ENCODE peak calls at places on chromosomes 2 and 18, in nine cellular contexts. M is left lung; J is heart left ventricle; P is spleen; A is GM23248; I is CD8-positive, alpha-beta memory T cell; Q is CD4-positive, CD25-positive, alpha-beta regulatory T cell; R is psoas muscle; N is CD4-positive, alpha-beta memory T cell. H is an unnamed sample. For H3K4me1, the result is how much of the 10 kb centered on the place peaks cover.

GRCh38 chr2:42196403-42197267 is 27.5 kb downstream of the EML4 start:
- DNase-seq in M (peak), J (peak), P (no peak), A (peak), I (no peak), Q (peak), R (no peak), N (peak), H (no peak)

GRCh38 chr2:3205845-3206244 is 171.8 kb downstream of the EIPR1 start:
- DNase-seq in M (no peak), J (no peak), P (no peak), A (no peak), I (no peak), Q (no peak), R (no peak), N (no peak), H (no peak)

GRCh38 chr2:30024281-30024680 is 102.9 kb upstream of the ALK start:
- DNase-seq in M (no peak), J (no peak), P (no peak), A (no peak), I (no peak), Q (no peak), R (no peak), N (no peak), H (no peak)

GRCh38 chr2:220473611-220474010 is 846.2 kb downstream of the SLC4A3 start:
- DNase-seq in M (no peak), J (no peak), P (no peak), A (peak), I (no peak), Q (no peak), R (no peak), N (no peak), H (no peak)

GRCh38 chr2:112493048-112493447 is 11.1 kb downstream of the TTL start:
- DNase-seq in M (no peak), J (no peak), P (no peak), A (peak), I (no peak), Q (no peak), R (no peak), N (no peak), H (no peak)

GRCh38 chr2:9525266-9525665 is 30.4 kb downstream of the ADAM17 start:
- DNase-seq in M (no peak), J (no peak), P (no peak), A (no peak), I (no peak), Q (no peak), R (no peak), N (no peak), H (no peak)

GRCh38 chr2:234245945-234246344 is 195.4 kb downstream of the SPP2 start:
- DNase-seq in M (no peak), J (no peak), P (no peak), A (peak), I (no peak), Q (no peak), R (no peak), N (no peak), H (no peak)

GRCh38 chr2:121627525-121628050 is 21.7 kb downstream of the CLASP1 start:
- DNase-seq in M (no peak), J (no peak), P (no peak), A (no peak), I (no peak), Q (no peak), R (no peak), N (no peak), H (no peak)

GRCh38 chr18:53799134-53799533 is 425.3 kb downstream of the MBD2 start:
- DNase-seq in M (no peak), J (no peak), P (no peak), A (peak), I (no peak), Q (no peak), R (no peak), N (no peak), H (no peak)

GRCh38 chr2:96146881-96147592 is 1.8 kb upstream of the DUSP2 start:
- DNase-seq in M (peak), J (peak), P (peak), A (peak), I (peak), Q (no peak), R (no peak), N (no peak), H (peak)

GRCh38 chr2:65579506-65580235 is 147.3 kb upstream of the SPRED2 start:
- DNase-seq in M (no peak), J (no peak), P (peak), A (no peak), I (no peak), Q (no peak), R (no peak), N (no peak), H (no peak)

GRCh38 chr2:168344706-168345105 is 97.3 kb upstream of the STK39 start:
- DNase-seq in M (no peak), J (no peak), P (no peak), A (no peak), I (no peak), Q (no peak), R (no peak), N (no peak), H (no peak)

GRCh38 chr2:105144128-105144940 is 97.2 kb upstream of the GPR45 start:
- DNase-seq in M (no peak), J (no peak), P (no peak), A (peak), I (no peak), Q (no peak), R (no peak), N (no peak), H (no peak)

GRCh38 chr2:188869560-188869959 is 104.6 kb upstream of the COL3A1 start:
- DNase-seq in M (no peak), J (no peak), P (no peak), A (peak), I (no peak), Q (no peak), R (no peak), N (no peak), H (no peak)

GRCh38 chr18:28185121-28185520 is 8.2 kb upstream of the CDH2 start:
- DNase-seq in M (no peak), J (no peak), P (no peak), A (no peak), I (no peak), Q (no peak), R (no peak), N (no peak), H (no peak)

GRCh38 chr2:11213090-11213638 is 57.9 kb downstream of the SLC66A3 start:
- DNase-seq in M (no peak), J (no peak), P (no peak), A (peak), I (no peak), Q (no peak), R (no peak), N (no peak), H (no peak)

GRCh38 chr2:229725716-229726346 is 11.5 kb upstream of the DNER start:
- DNase-seq in M (no peak), J (no peak), P (no peak), A (peak), I (no peak), Q (no peak), R (no peak), N (no peak), H (no peak)

GRCh38 chr2:176642074-176642473 is 372.8 kb downstream of the MTX2 start:
- DNase-seq in M (no peak), J (no peak), P (no peak), A (peak), I (no peak), Q (no peak), R (no peak), N (no peak), H (no peak)

GRCh38 chr2:230762317-230762896 is 49.8 kb downstream of the CAB39 start:
- DNase-seq in M (no peak), J (no peak), P (no peak), A (peak), I (no peak), Q (peak), R (no peak), N (peak), H (no peak)

GRCh38 chr18:80175451-80176235 is 66.6 kb downstream of the ADNP2 start:
- DNase-seq in M (no peak), J (no peak), P (no peak), A (no peak), I (peak), Q (peak), R (no peak), N (peak), H (peak)

GRCh38 chr2:43818761-43819160 is 19.9 kb downstream of the ABCG5 start:
- DNase-seq in M (peak), J (no peak), P (no peak), A (peak), I (no peak), Q (no peak), R (peak), N (no peak), H (no peak)

GRCh38 chr18:75839041-75839440 is 411.5 kb upstream of the SMIM21 start:
- DNase-seq in M (no peak), J (no peak), P (no peak), A (no peak), I (no peak), Q (no peak), R (no peak), N (no peak), H (no peak)

GRCh38 chr18:631560-631959 is 25.9 kb upstream of the TYMS start:
- DNase-seq in M (no peak), J (no peak), P (no peak), A (no peak), I (no peak), Q (no peak), R (no peak), N (no peak), H (no peak)

GRCh38 chr2:203625712-203626111 is 80.7 kb upstream of the CD28 start:
- DNase-seq in M (no peak), J (no peak), P (no peak), A (no peak), I (no peak), Q (no peak), R (no peak), N (no peak), H (no peak)

GRCh38 chr2:156896294-156896693 is 361.2 kb upstream of the GALNT5 start:
- DNase-seq in M (no peak), J (no peak), P (no peak), A (no peak), I (no peak), Q (no peak), R (no peak), N (no peak), H (no peak)

GRCh38 chr2:24482256-24482971 is 8.6 kb upstream of the NCOA1 start:
- DNase-seq in M (no peak), J (no peak), P (no peak), A (peak), I (no peak), Q (no peak), R (no peak), N (no peak), H (no peak)

GRCh38 chr2:43898134-43898957 is 59.6 kb downstream of the ABCG8 start:
- DNase-seq in M (peak), J (no peak), P (no peak), A (no peak), I (no peak), Q (no peak), R (no peak), N (no peak), H (no peak)

GRCh38 chr18:5370332-5370731 is 74.8 kb upstream of the ZBTB14 start:
- DNase-seq in M (no peak), J (no peak), P (no peak), A (peak), I (no peak), Q (no peak), R (no peak), N (no peak), H (no peak)

GRCh38 chr2:168174761-168175160 is 72.6 kb downstream of the STK39 start:
- DNase-seq in M (no peak), J (no peak), P (no peak), A (no peak), I (no peak), Q (peak), R (no peak), N (peak), H (no peak)

GRCh38 chr2:50772607-50773006 is 259.3 kb downstream of the NRXN1 start:
- DNase-seq in M (no peak), J (no peak), P (no peak), A (no peak), I (no peak), Q (no peak), R (no peak), N (no peak), H (no peak)

GRCh38 chr2:240993446-240994160 is 4.8 kb upstream of the SNED1 start:
- DNase-seq in M (peak), J (peak), P (peak), A (no peak), I (no peak), Q (no peak), R (no peak), N (no peak), H (no peak)
- H3K4me1 ChIP-seq in M (under half), J (under half), P (half or more), A (under half), I (under half), Q (under half), R (under half), N (under half), H (under half)

GRCh38 chr2:69549421-69549820 is 94.1 kb downstream of the AAK1 start:
- DNase-seq in M (no peak), J (no peak), P (no peak), A (peak), I (no peak), Q (no peak), R (no peak), N (no peak), H (no peak)

GRCh38 chr2:69544951-69545350 is 98.6 kb downstream of the AAK1 start:
- DNase-seq in M (no peak), J (no peak), P (no peak), A (no peak), I (no peak), Q (no peak), R (no peak), N (no peak), H (no peak)

GRCh38 chr2:69546646-69547045 is 96.9 kb downstream of the AAK1 start:
- DNase-seq in M (no peak), J (no peak), P (no peak), A (no peak), I (no peak), Q (no peak), R (no peak), N (no peak), H (no peak)

GRCh38 chr2:69545477-69545932 is 98.0 kb downstream of the AAK1 start:
- DNase-seq in M (no peak), J (no peak), P (no peak), A (no peak), I (no peak), Q (no peak), R (no peak), N (no peak), H (no peak)

GRCh38 chr2:69547984-69548715 is 95.4 kb downstream of the AAK1 start:
- DNase-seq in M (no peak), J (no peak), P (no peak), A (no peak), I (no peak), Q (no peak), R (no peak), N (no peak), H (no peak)
- H3K4me3 ChIP-seq in M (no peak), J (no peak), P (no peak), A (no peak), I (no peak), Q (no peak), R (no peak), N (no peak), H (no peak)

DNA sequence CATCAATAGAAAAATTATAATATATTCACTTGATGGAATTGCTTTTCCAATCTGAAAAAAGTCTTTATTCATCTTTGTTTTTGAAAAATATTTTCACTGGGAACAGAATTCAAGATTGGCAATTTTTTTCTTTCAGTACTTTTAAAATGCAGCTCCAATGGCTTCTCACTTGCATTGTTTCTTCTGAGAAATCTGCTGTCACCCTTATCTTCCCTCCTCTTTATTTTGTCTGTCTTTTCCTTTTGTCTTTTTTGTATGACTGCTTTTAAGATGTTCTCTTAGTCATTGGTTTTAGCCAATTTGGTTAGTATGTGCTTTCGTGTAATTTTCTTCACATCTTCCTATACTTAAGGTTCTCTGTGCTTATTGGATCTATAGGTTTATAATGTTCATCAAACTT is 37.1 kb upstream of the COPS8 start:
- DNase-seq in M (no peak), J (no peak), P (no peak), A (peak), I (no peak), Q (no peak), R (no peak), N (no peak), H (no peak)
- H3K27ac ChIP-seq in M (no peak), J (no peak), P (no peak), A (no peak), I (no peak), Q (no peak), R (no peak), N (no peak), H (no peak)

DNA sequence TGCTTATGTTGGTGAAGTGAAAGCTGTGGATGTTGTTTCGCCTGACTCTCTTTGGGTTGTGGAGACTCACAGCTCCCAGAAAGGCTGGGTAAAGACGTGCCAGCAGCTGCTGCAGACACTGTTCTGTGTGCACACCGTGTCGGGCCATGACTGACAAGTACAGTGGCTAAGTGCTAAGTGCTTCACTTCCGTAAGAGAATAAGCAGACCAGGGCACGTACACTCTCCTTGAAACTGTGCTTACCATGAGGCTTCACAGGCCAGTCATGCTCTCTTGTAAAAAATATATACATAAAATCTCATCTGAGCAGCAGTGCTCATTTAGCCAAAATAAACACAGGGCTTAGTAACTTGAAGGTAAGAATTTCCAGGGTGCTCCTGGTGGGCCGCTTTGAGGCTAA is 86.0 kb downstream of the NRP2 start:
- DNase-seq in M (no peak), J (no peak), P (no peak), A (no peak), I (no peak), Q (no peak), R (no peak), N (no peak), H (no peak)
- H3K4me1 ChIP-seq in M (half or more), J (under half), P (under half), A (under half), I (under half), Q (under half), R (under half), N (under half), H (under half)

GRCh38 chr18:79069792-79070151 is 578 bp downstream of the ATP9B start:
- DNase-seq in M (no peak), J (no peak), P (no peak), A (no peak), I (no peak), Q (no peak), R (no peak), N (no peak), H (no peak)

GRCh38 chr18:79070486-79070885 is 1.3 kb downstream of the ATP9B start:
- DNase-seq in M (no peak), J (no peak), P (no peak), A (peak), I (no peak), Q (no peak), R (no peak), N (no peak), H (no peak)

GRCh38 chr18:79068946-79069791 is at the start of gene ATP9B:
- DNase-seq in M (peak), J (peak), P (peak), A (peak), I (peak), Q (peak), R (peak), N (peak), H (peak)

GRCh38 chr18:79067611-79068010 is 1.6 kb upstream of the ATP9B start:
- DNase-seq in M (no peak), J (no peak), P (no peak), A (no peak), I (no peak), Q (no peak), R (no peak), N (no peak), H (no peak)

DNA sequence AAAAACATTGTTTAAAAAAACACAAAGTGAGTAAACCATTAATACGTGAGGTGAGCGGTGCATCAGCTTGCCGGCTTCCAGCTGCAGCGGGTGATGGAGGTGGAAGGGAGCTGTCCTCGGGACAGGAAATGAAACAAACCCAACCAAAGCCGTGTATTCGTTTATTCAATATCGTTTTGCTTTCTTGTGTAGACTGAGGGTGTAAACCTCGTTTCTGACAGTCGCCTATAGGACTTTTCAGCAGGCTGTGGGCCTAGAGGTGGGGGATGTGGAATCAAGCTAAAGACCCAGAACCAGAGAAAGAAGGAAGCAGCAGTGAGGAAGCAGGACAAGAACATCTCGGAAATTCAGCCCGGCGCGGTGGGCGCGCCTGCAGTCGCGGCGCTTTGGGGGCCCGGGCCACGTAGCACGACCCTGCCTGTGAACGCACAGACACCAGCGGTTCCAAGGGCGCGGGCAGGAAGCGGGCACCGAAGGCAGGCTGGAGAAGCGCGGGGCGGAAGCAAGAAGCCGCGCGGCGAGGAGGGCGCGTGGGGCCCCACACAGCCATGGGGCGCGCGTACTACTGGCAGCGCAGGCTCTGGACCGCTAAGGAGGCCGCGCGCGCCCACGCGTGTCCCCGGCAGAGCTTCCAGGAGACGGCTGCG is 772 bp upstream of the ATP9B start:
- DNase-seq in M (no peak), J (no peak), P (peak), A (peak), I (no peak), Q (no peak), R (no peak), N (no peak), H (no peak)
- H3K4me3 ChIP-seq in M (peak), J (peak), P (peak), A (peak), I (peak), Q (peak), R (peak), N (no peak), H (peak)

GRCh38 chr2:85413592-85414421 is 3.6 kb upstream of the CAPG start:
- DNase-seq in M (no peak), J (no peak), P (no peak), A (peak), I (no peak), Q (no peak), R (no peak), N (no peak), H (no peak)
- H3K27ac ChIP-seq in M (peak), J (no peak), P (peak), A (peak), I (peak), Q (no peak), R (no peak), N (no peak), H (no peak)